ENCODE peak calls at places on chromosomes 12 and 14, in seven cellular contexts. One of them, this sample, is unnamed.

GRCh38 chr14:49893309-49894213 is 679 bp downstream of the ARF6 start:
- DNase-seq in GM12878: no peak
- DNase-seq in esophagus muscularis mucosa: no peak
- DNase-seq in K562: peak; percentile 74
- DNase-seq in GM23338: peak; percentile 22
- DNase-seq in HL-60: peak; percentile 55
- DNase-seq in transverse colon: peak; percentile 74
- DNase-seq in this sample: peak; percentile 95

GRCh38 chr12:5648692-5649338 is 216.9 kb downstream of the NTF3 start:
- DNase-seq in GM12878: no peak
- DNase-seq in esophagus muscularis mucosa: no peak
- DNase-seq in K562: peak; percentile 28
- DNase-seq in GM23338: peak; percentile 87
- DNase-seq in HL-60: no peak
- DNase-seq in transverse colon: no peak
- DNase-seq in this sample: no peak

GRCh38 chr14:51677738-51678137 is 26.0 kb downstream of the FRMD6 start:
- DNase-seq in GM12878: no peak
- DNase-seq in esophagus muscularis mucosa: no peak
- DNase-seq in K562: no peak
- DNase-seq in GM23338: no peak
- DNase-seq in HL-60: no peak
- DNase-seq in transverse colon: no peak
- DNase-seq in this sample: no peak

GRCh38 chr14:45089813-45090212 is 5.9 kb downstream of the PRPF39 start:
- DNase-seq in GM12878: no peak
- DNase-seq in esophagus muscularis mucosa: no peak
- DNase-seq in K562: no peak
- DNase-seq in GM23338: no peak
- DNase-seq in HL-60: no peak
- DNase-seq in transverse colon: no peak
- DNase-seq in this sample: no peak

GRCh38 chr12:47987411-47988072 is 16.7 kb downstream of the COL2A1 start:
- DNase-seq in GM12878: no peak
- DNase-seq in esophagus muscularis mucosa: no peak
- DNase-seq in K562: no peak
- DNase-seq in GM23338: no peak
- DNase-seq in HL-60: no peak
- DNase-seq in transverse colon: no peak
- DNase-seq in this sample: peak; percentile 69

GRCh38 chr12:47739959-47740358 is 14.7 kb upstream of the ENDOU start:
- DNase-seq in GM12878: no peak
- DNase-seq in esophagus muscularis mucosa: no peak
- DNase-seq in K562: peak; percentile 65
- DNase-seq in GM23338: no peak
- DNase-seq in HL-60: no peak
- DNase-seq in transverse colon: peak; percentile 69
- DNase-seq in this sample: peak; percentile 88

GRCh38 chr12:91577586-91578539 is 395.2 kb upstream of the DCN start:
- DNase-seq in GM12878: no peak
- DNase-seq in esophagus muscularis mucosa: no peak
- DNase-seq in K562: peak; percentile 11
- DNase-seq in GM23338: peak; percentile 51
- DNase-seq in HL-60: no peak
- DNase-seq in transverse colon: no peak
- DNase-seq in this sample: no peak

GRCh38 chr12:89863968-89864367 is 155.3 kb upstream of the ATP2B1 start:
- DNase-seq in GM12878: no peak
- DNase-seq in esophagus muscularis mucosa: no peak
- DNase-seq in K562: no peak
- DNase-seq in GM23338: peak; percentile 61
- DNase-seq in HL-60: no peak
- DNase-seq in transverse colon: no peak
- DNase-seq in this sample: no peak

GRCh38 chr12:95848575-95849388 is 10.0 kb upstream of the SNRPF start:
- DNase-seq in GM12878: no peak
- DNase-seq in esophagus muscularis mucosa: no peak
- DNase-seq in K562: no peak
- DNase-seq in GM23338: peak; percentile 56
- DNase-seq in HL-60: no peak
- DNase-seq in transverse colon: peak; percentile 14
- DNase-seq in this sample: no peak

GRCh38 chr12:110536834-110537604 is 34.9 kb downstream of the RAD9B start:
- DNase-seq in GM12878: no peak
- DNase-seq in esophagus muscularis mucosa: no peak
- DNase-seq in K562: no peak
- DNase-seq in GM23338: no peak
- DNase-seq in HL-60: no peak
- DNase-seq in transverse colon: no peak
- DNase-seq in this sample: no peak

GRCh38 chr14:28294834-28295440 is 471.6 kb upstream of the FOXG1 start:
- DNase-seq in GM12878: no peak
- DNase-seq in esophagus muscularis mucosa: no peak
- DNase-seq in K562: peak; percentile 3
- DNase-seq in GM23338: peak; percentile 70
- DNase-seq in HL-60: peak; percentile 35
- DNase-seq in transverse colon: no peak
- DNase-seq in this sample: no peak

GRCh38 chr12:113154351-113154973 is 4.9 kb downstream of the CFAP73 start:
- DNase-seq in GM12878: no peak
- DNase-seq in esophagus muscularis mucosa: no peak
- DNase-seq in K562: no peak
- DNase-seq in GM23338: peak; percentile 91
- DNase-seq in HL-60: no peak
- DNase-seq in transverse colon: no peak
- DNase-seq in this sample: no peak

GRCh38 chr14:20179218-20179617 is 11.5 kb upstream of the OR11G2 start:
- DNase-seq in GM12878: no peak
- DNase-seq in esophagus muscularis mucosa: no peak
- DNase-seq in K562: no peak
- DNase-seq in GM23338: peak; percentile 1
- DNase-seq in HL-60: peak; percentile 28
- DNase-seq in transverse colon: peak; percentile 8
- DNase-seq in this sample: no peak

GRCh38 chr12:64252708-64253107 is 30.6 kb upstream of the KICS2 start:
- DNase-seq in GM12878: no peak
- DNase-seq in esophagus muscularis mucosa: no peak
- DNase-seq in K562: no peak
- DNase-seq in GM23338: no peak
- DNase-seq in HL-60: no peak
- DNase-seq in transverse colon: no peak
- DNase-seq in this sample: no peak

GRCh38 chr14:105364100-105364708 is 34.1 kb upstream of the TEX22 start:
- DNase-seq in GM12878: no peak
- DNase-seq in esophagus muscularis mucosa: no peak
- DNase-seq in K562: peak; percentile 13
- DNase-seq in GM23338: no peak
- DNase-seq in HL-60: no peak
- DNase-seq in transverse colon: peak; percentile 47
- DNase-seq in this sample: no peak

GRCh38 chr14:106578479-106578878 is 1052.1 kb downstream of the TMEM121 start:
- DNase-seq in GM12878: no peak
- DNase-seq in esophagus muscularis mucosa: no peak
- DNase-seq in K562: no peak
- DNase-seq in GM23338: no peak
- DNase-seq in HL-60: no peak
- DNase-seq in transverse colon: no peak
- DNase-seq in this sample: peak; percentile 72

GRCh38 chr12:10584415-10584814 is 29.0 kb downstream of the MAGOHB start:
- DNase-seq in GM12878: no peak
- DNase-seq in esophagus muscularis mucosa: no peak
- DNase-seq in K562: no peak
- DNase-seq in GM23338: no peak
- DNase-seq in HL-60: no peak
- DNase-seq in transverse colon: no peak
- DNase-seq in this sample: no peak

GRCh38 chr12:122082621-122083356 is 4.2 kb downstream of the MLXIP start:
- DNase-seq in GM12878: no peak
- DNase-seq in esophagus muscularis mucosa: no peak
- DNase-seq in K562: peak; percentile 73
- DNase-seq in GM23338: no peak
- DNase-seq in HL-60: no peak
- DNase-seq in transverse colon: no peak
- DNase-seq in this sample: no peak

GRCh38 chr14:53613404-53614253 is 343.0 kb downstream of the BMP4 start:
- DNase-seq in GM12878: peak; percentile 98
- DNase-seq in esophagus muscularis mucosa: no peak
- DNase-seq in K562: no peak
- DNase-seq in GM23338: peak; percentile 19
- DNase-seq in HL-60: no peak
- DNase-seq in transverse colon: peak; percentile 13
- DNase-seq in this sample: peak; percentile 75

GRCh38 chr12:94149781-94150482 is 1.6 kb downstream of the PLXNC1 start:
- DNase-seq in GM12878: no peak
- DNase-seq in esophagus muscularis mucosa: no peak
- DNase-seq in K562: no peak
- DNase-seq in GM23338: peak; percentile 77
- DNase-seq in HL-60: no peak
- DNase-seq in transverse colon: peak; percentile 42
- DNase-seq in this sample: no peak

GRCh38 chr14:50230601-50231474 is 540 bp downstream of the SOS2 start:
- DNase-seq in GM12878: peak; percentile 36
- DNase-seq in esophagus muscularis mucosa: no peak
- DNase-seq in K562: peak; percentile 51
- DNase-seq in GM23338: peak; percentile 50
- DNase-seq in HL-60: peak; percentile 49
- DNase-seq in transverse colon: peak; percentile 58
- DNase-seq in this sample: peak; percentile 92

GRCh38 chr14:68772761-68773381 is 20.0 kb downstream of the ZFP36L1 start:
- DNase-seq in GM12878: no peak
- DNase-seq in esophagus muscularis mucosa: no peak
- DNase-seq in K562: no peak
- DNase-seq in GM23338: no peak
- DNase-seq in HL-60: no peak
- DNase-seq in transverse colon: no peak
- DNase-seq in this sample: no peak

GRCh38 chr14:68770553-68771286 is 22.1 kb downstream of the ZFP36L1 start:
- DNase-seq in GM12878: no peak
- DNase-seq in esophagus muscularis mucosa: no peak
- DNase-seq in K562: no peak
- DNase-seq in GM23338: no peak
- DNase-seq in HL-60: no peak
- DNase-seq in transverse colon: no peak
- DNase-seq in this sample: no peak

GRCh38 chr14:68768316-68768715 is 24.6 kb downstream of the ZFP36L1 start:
- DNase-seq in GM12878: no peak
- DNase-seq in esophagus muscularis mucosa: no peak
- DNase-seq in K562: no peak
- DNase-seq in GM23338: no peak
- DNase-seq in HL-60: no peak
- DNase-seq in transverse colon: no peak
- DNase-seq in this sample: no peak

GRCh38 chr14:68770051-68770450 is 22.8 kb downstream of the ZFP36L1 start:
- DNase-seq in GM12878: no peak
- DNase-seq in esophagus muscularis mucosa: no peak
- DNase-seq in K562: no peak
- DNase-seq in GM23338: no peak
- DNase-seq in HL-60: no peak
- DNase-seq in transverse colon: no peak
- DNase-seq in this sample: no peak

DNA sequence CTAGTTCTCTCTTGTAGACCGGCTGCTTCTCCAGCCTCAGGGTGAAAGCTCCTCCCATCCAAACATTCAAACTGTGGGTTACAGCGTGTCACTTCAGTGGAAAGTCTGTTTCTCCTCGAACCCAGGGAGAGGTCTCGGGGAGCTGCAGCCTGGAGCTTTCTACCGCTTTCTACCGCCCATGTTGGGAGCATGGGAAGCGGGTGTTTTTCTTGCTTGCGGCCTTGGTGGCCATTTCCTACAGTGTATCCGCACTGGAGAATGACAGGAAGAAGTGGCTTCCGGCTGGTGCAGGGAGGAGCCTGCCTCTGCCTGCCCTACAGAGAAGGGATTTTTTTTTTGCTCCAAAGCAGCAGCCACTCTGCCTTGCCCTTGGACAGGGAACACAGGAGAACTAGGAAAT is 21.2 kb downstream of the ZFP36L1 start:
- DNase-seq in GM12878: no peak
- DNase-seq in esophagus muscularis mucosa: no peak
- DNase-seq in K562: no peak
- DNase-seq in GM23338: no peak
- DNase-seq in HL-60: no peak
- DNase-seq in transverse colon: no peak
- DNase-seq in this sample: no peak
- TF ChIP-seq POLR2AphosphoS5 in GM12878: no peak
- TF ChIP-seq POLR2AphosphoS5 in esophagus muscularis mucosa: peak; percentile 28
- TF ChIP-seq POLR2AphosphoS5 in K562: no peak
- TF ChIP-seq POLR2AphosphoS5 in GM23338: no peak
- TF ChIP-seq POLR2AphosphoS5 in HL-60: no peak
- TF ChIP-seq POLR2AphosphoS5 in transverse colon: no peak
- TF ChIP-seq POLR2AphosphoS5 in this sample: peak; percentile 86

GRCh38 chr12:123928897-123929296 is 43.7 kb downstream of the CCDC92 start:
- DNase-seq in GM12878: no peak
- DNase-seq in esophagus muscularis mucosa: no peak
- DNase-seq in K562: no peak
- DNase-seq in GM23338: no peak
- DNase-seq in HL-60: no peak
- DNase-seq in transverse colon: no peak
- DNase-seq in this sample: no peak
- TF ChIP-seq POLR2AphosphoS5 in GM12878: no peak
- TF ChIP-seq POLR2AphosphoS5 in esophagus muscularis mucosa: no peak
- TF ChIP-seq POLR2AphosphoS5 in K562: no peak
- TF ChIP-seq POLR2AphosphoS5 in GM23338: no peak
- TF ChIP-seq POLR2AphosphoS5 in HL-60: no peak
- TF ChIP-seq POLR2AphosphoS5 in transverse colon: no peak
- TF ChIP-seq POLR2AphosphoS5 in this sample: no peak

GRCh38 chr12:56161677-56162351 is 3.7 kb downstream of the MYL6 start:
- DNase-seq in GM12878: no peak
- DNase-seq in esophagus muscularis mucosa: no peak
- DNase-seq in K562: no peak
- DNase-seq in GM23338: peak; percentile 23
- DNase-seq in HL-60: no peak
- DNase-seq in transverse colon: no peak
- DNase-seq in this sample: no peak

GRCh38 chr12:56164345-56164729 is 6.2 kb downstream of the MYL6 start:
- DNase-seq in GM12878: no peak
- DNase-seq in esophagus muscularis mucosa: no peak
- DNase-seq in K562: no peak
- DNase-seq in GM23338: no peak
- DNase-seq in HL-60: no peak
- DNase-seq in transverse colon: no peak
- DNase-seq in this sample: no peak

GRCh38 chr12:56162468-56163290 is 4.5 kb downstream of the MYL6 start:
- DNase-seq in GM12878: no peak
- DNase-seq in esophagus muscularis mucosa: no peak
- DNase-seq in K562: no peak
- DNase-seq in GM23338: peak; percentile 64
- DNase-seq in HL-60: no peak
- DNase-seq in transverse colon: no peak
- DNase-seq in this sample: no peak

GRCh38 chr12:56163533-56164344 is 5.6 kb downstream of the MYL6 start:
- DNase-seq in GM12878: no peak
- DNase-seq in esophagus muscularis mucosa: no peak
- DNase-seq in K562: no peak
- DNase-seq in GM23338: peak; percentile 57
- DNase-seq in HL-60: no peak
- DNase-seq in transverse colon: no peak
- DNase-seq in this sample: no peak

GRCh38 chr12:56165369-56165768 is 7.2 kb downstream of the MYL6 start:
- DNase-seq in GM12878: no peak
- DNase-seq in esophagus muscularis mucosa: no peak
- DNase-seq in K562: no peak
- DNase-seq in GM23338: no peak
- DNase-seq in HL-60: no peak
- DNase-seq in transverse colon: no peak
- DNase-seq in this sample: no peak
- TF ChIP-seq POLR2AphosphoS5 in GM12878: peak; percentile 45
- TF ChIP-seq POLR2AphosphoS5 in esophagus muscularis mucosa: no peak
- TF ChIP-seq POLR2AphosphoS5 in K562: no peak
- TF ChIP-seq POLR2AphosphoS5 in GM23338: no peak
- TF ChIP-seq POLR2AphosphoS5 in HL-60: no peak
- TF ChIP-seq POLR2AphosphoS5 in transverse colon: no peak
- TF ChIP-seq POLR2AphosphoS5 in this sample: peak; percentile 51

GRCh38 chr12:46124848-46125619 is 134.7 kb upstream of the SCAF11 start:
- DNase-seq in GM12878: no peak
- DNase-seq in esophagus muscularis mucosa: no peak
- DNase-seq in K562: peak; percentile 78
- DNase-seq in GM23338: peak; percentile 80
- DNase-seq in HL-60: peak; percentile 26
- DNase-seq in transverse colon: peak; percentile 51
- DNase-seq in this sample: no peak
- TF ChIP-seq POLR2AphosphoS5 in GM12878: no peak
- TF ChIP-seq POLR2AphosphoS5 in esophagus muscularis mucosa: peak; percentile 21
- TF ChIP-seq POLR2AphosphoS5 in K562: no peak
- TF ChIP-seq POLR2AphosphoS5 in GM23338: no peak
- TF ChIP-seq POLR2AphosphoS5 in HL-60: no peak
- TF ChIP-seq POLR2AphosphoS5 in transverse colon: no peak
- TF ChIP-seq POLR2AphosphoS5 in this sample: no peak

This sample was measured in spleen.